ENCODE peak calls at places on chromosomes 11 and 22, in five cellular contexts. C is right lobe of liver, Z is upper lobe of right lung, T is GM23248, K is dorsolateral prefrontal cortex. E is an unnamed sample.

GRCh38 chr22:43378011-43378704 is 33.7 kb upstream of the MPPED1 start:
- DNase-seq in T (peak; percentile 10), Z (no peak), K (no peak), C (peak; percentile 48), E (no peak)

GRCh38 chr11:134607963-134608750 is 196.1 kb upstream of the B3GAT1 start:
- DNase-seq in K (no peak), Z (no peak), T (no peak), C (no peak), E (no peak)

GRCh38 chr11:119056397-119056999 is 507 bp downstream of the HYOU1 start:
- DNase-seq in C (peak; percentile 50), T (peak; percentile 54), Z (peak; percentile 75), K (peak; percentile 23), E (peak; percentile 51)

GRCh38 chr11:69392104-69392653 is 89.3 kb upstream of the LINC01488 start:
- DNase-seq in C (no peak), K (no peak), Z (no peak), T (no peak), E (peak; percentile 66)

GRCh38 chr11:1290052-1291040 is 19.1 kb downstream of the TOLLIP start:
- DNase-seq in T (no peak), K (peak; percentile 18), C (no peak), Z (peak; percentile 59), E (peak; percentile 56)

GRCh38 chr11:44994753-44995152 is 44.1 kb upstream of the TP53I11 start:
- DNase-seq in Z (no peak), C (no peak), T (no peak), K (no peak), E (no peak)

GRCh38 chr11:96707273-96707672 is 317.5 kb downstream of the JRKL start:
- DNase-seq in C (no peak), T (no peak), K (no peak), Z (no peak), E (no peak)

GRCh38 chr22:47325249-47325648 is 562.8 kb downstream of the TBC1D22A start:
- DNase-seq in Z (no peak), K (no peak), T (no peak), C (no peak), E (no peak)

GRCh38 chr11:34029176-34029575 is 22.4 kb upstream of the CAPRIN1 start:
- DNase-seq in Z (no peak), C (no peak), T (peak; percentile 67), K (no peak), E (no peak)

GRCh38 chr22:39287076-39287743 is 32.2 kb downstream of the RPL3 start:
- DNase-seq in T (no peak), Z (no peak), C (no peak), K (no peak), E (no peak)

GRCh38 chr11:10302294-10302743 is 2.6 kb upstream of the ADM start:
- DNase-seq in Z (no peak), C (peak; percentile 24), K (no peak), T (no peak), E (peak; percentile 60)

GRCh38 chr11:84720706-84721402 is 906.3 kb downstream of the DLG2 start:
- DNase-seq in T (peak; percentile 19), Z (peak; percentile 69), C (peak; percentile 28), K (no peak), E (peak; percentile 77)

GRCh38 chr11:86978756-86979608 is 23.8 kb upstream of the FZD4 start:
- DNase-seq in C (no peak), K (no peak), T (peak; percentile 57), Z (no peak), E (no peak)

GRCh38 chr11:77109236-77110019 is 6.8 kb downstream of the OMP start:
- DNase-seq in K (no peak), C (no peak), Z (no peak), T (peak; percentile 65), E (peak; percentile 62)

GRCh38 chr22:24978308-24978707 is 25.8 kb downstream of the KIAA1671 start:
- DNase-seq in Z (no peak), C (no peak), K (no peak), T (no peak), E (no peak)

GRCh38 chr22:22973336-22973735 is 85.7 kb downstream of the IGLL5 start:
- DNase-seq in T (no peak), Z (no peak), C (no peak), K (no peak), E (no peak)
- H3K27me3 ChIP-seq in T (peaks cover 5% of the 10 kb centered on the region), Z (peaks cover 17% of the 10 kb centered on the region), C (no peaks in the 10 kb centered on the region), K (peaks cover 9% of the 10 kb centered on the region), E (peaks cover 29% of the 10 kb centered on the region)

GRCh38 chr22:20433191-20433590 is 4.4 kb downstream of the SCARF2 start:
- DNase-seq in C (no peak), K (no peak), T (no peak), Z (peak; percentile 42), E (peak; percentile 11)
- H3K27me3 ChIP-seq in C (no peaks in the 10 kb centered on the region), K (peaks cover 26% of the 10 kb centered on the region), T (no peaks in the 10 kb centered on the region), Z (peaks cover 16% of the 10 kb centered on the region), E (peaks cover 23% of the 10 kb centered on the region)

DNA sequence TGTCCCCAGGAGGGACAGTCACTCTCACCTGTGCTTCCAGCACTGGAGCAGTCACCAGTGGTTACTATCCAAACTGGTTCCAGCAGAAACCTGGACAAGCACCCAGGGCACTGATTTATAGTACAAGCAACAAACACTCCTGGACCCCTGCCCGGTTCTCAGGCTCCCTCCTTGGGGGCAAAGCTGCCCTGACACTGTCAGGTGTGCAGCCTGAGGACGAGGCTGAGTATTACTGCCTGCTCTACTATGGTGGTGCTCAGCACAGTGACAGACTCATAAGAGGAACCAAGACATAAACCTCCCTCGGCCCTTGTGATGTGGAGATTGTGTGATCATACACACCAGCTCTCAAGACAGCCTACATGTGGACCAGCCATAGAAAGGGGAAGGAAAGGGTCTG is 113.3 kb downstream of the ZNF280B start:
- DNase-seq in Z (no peak), T (no peak), C (no peak), K (no peak), E (no peak)
- H3K27me3 ChIP-seq in Z (peaks cover 4% of the 10 kb centered on the region), T (peaks cover 13% of the 10 kb centered on the region), C (no peaks in the 10 kb centered on the region), K (no peaks in the 10 kb centered on the region), E (no peaks in the 10 kb centered on the region)

GRCh38 chr11:121109916-121110656 is 9.0 kb downstream of the TECTA start:
- DNase-seq in C (no peak), Z (no peak), T (no peak), K (no peak), E (no peak)
- H3K27me3 ChIP-seq in C (no peaks in the 10 kb centered on the region), Z (no peaks in the 10 kb centered on the region), T (peaks cover 15% of the 10 kb centered on the region), K (no peaks in the 10 kb centered on the region), E (no peaks in the 10 kb centered on the region)

E was measured in left lung.